ENCODE peak calls at places on chromosomes 6 and 20, in six cellular contexts. K is A549; U is putamen; M is dorsolateral prefrontal cortex; V is omental fat pad; E is activated CD8-positive, alpha-beta T cell treated with anti-CD3 and anti-CD28 coated beads for 36 hours. P is an unnamed sample.

GRCh38 chr6:124446966-124447365 is 515.3 kb upstream of the RNF217 start:
- DNase-seq in E (no peak), U (no peak), K (no peak), V (no peak), M (no peak), P (no peak)

GRCh38 chr20:59832406-59833156 is 100.9 kb downstream of the SYCP2 start:
- DNase-seq in E (no peak), M (no peak), U (no peak), V (no peak), K (no peak), P (no peak)

GRCh38 chr20:47989957-47990356 is 204.7 kb upstream of the SULF2 start:
- DNase-seq in V (no peak), K (no peak), M (no peak), E (no peak), U (no peak), P (no peak)

GRCh38 chr6:153210083-153210482 is 79.0 kb upstream of the RGS17 start:
- DNase-seq in E (no peak), U (no peak), K (no peak), V (no peak), M (no peak), P (no peak)

GRCh38 chr6:76708641-76709331 is 636.3 kb upstream of the IMPG1 start:
- DNase-seq in V (no peak), M (no peak), U (no peak), K (no peak), E (no peak), P (no peak)

GRCh38 chr20:37205130-37205529 is 25.8 kb upstream of the MROH8 start:
- DNase-seq in M (no peak), K (no peak), E (no peak), V (no peak), U (no peak), P (no peak)

GRCh38 chr6:81819767-81820166 is 67.3 kb upstream of the TENT5A start:
- DNase-seq in E (no peak), U (no peak), M (no peak), K (no peak), V (no peak), P (no peak)

GRCh38 chr6:72787521-72788031 is 165.7 kb downstream of the KCNQ5 start:
- DNase-seq in U (no peak), V (no peak), K (peak; percentile 47), M (no peak), E (no peak), P (no peak)

GRCh38 chr20:61752576-61752975 is 313.1 kb downstream of the TAF4 start:
- DNase-seq in K (no peak), E (no peak), M (no peak), U (no peak), V (no peak), P (no peak)

GRCh38 chr6:30060634-30060981 is 457 bp upstream of the POLR1H start:
- DNase-seq in V (no peak), M (no peak), E (peak; percentile 49), U (no peak), K (no peak), P (no peak)

GRCh38 chr6:118936304-118936703 is 1.3 kb upstream of the MCM9 start:
- DNase-seq in E (no peak), K (no peak), U (no peak), M (no peak), V (no peak), P (no peak)

GRCh38 chr6:54473328-54473727 is 165.1 kb downstream of the TINAG start:
- DNase-seq in V (no peak), U (no peak), K (no peak), M (no peak), E (no peak), P (no peak)

GRCh38 chr6:119917186-119917585 is 567.6 kb upstream of the MAN1A1 start:
- DNase-seq in E (no peak), V (no peak), K (no peak), U (no peak), M (no peak), P (no peak)

GRCh38 chr6:38776515-38776914 is 61.4 kb downstream of the DNAH8 start:
- DNase-seq in U (no peak), E (no peak), V (no peak), M (no peak), K (no peak), P (no peak)

GRCh38 chr6:138107078-138107751 is at the start of gene PERP:
- DNase-seq in V (peak; percentile 38), K (peak; percentile 68), E (peak; percentile 76), U (no peak), M (peak; percentile 36), P (peak; percentile 14)

GRCh38 chr6:82875573-82876185 is 190.0 kb downstream of the UBE3D start:
- DNase-seq in V (no peak), U (no peak), K (peak; percentile 51), M (no peak), E (no peak), P (no peak)